ENCODE peak calls at places on chromosomes 3 and 15, in four cellular contexts. One of them, this sample, is unnamed.

GRCh38 chr3:76122007-76122406 is 336.7 kb upstream of the ZNF717 start:
- DNase-seq in IMR-90: peak
- DNase-seq in mesenchymal stem cell: peak
- DNase-seq in H1: no peak
- DNase-seq in this sample: no peak

GRCh38 chr3:98359993-98360675 is 6.5 kb downstream of the OR5K4 start:
- DNase-seq in IMR-90: no peak
- DNase-seq in mesenchymal stem cell: peak
- DNase-seq in H1: no peak
- DNase-seq in this sample: no peak

GRCh38 chr15:31280831-31281216 is 45.8 kb upstream of the KLF13 start:
- DNase-seq in IMR-90: no peak
- DNase-seq in mesenchymal stem cell: no peak
- DNase-seq in H1: no peak
- DNase-seq in this sample: no peak

GRCh38 chr3:60674870-60675269 is 576.4 kb downstream of the FHIT start:
- DNase-seq in IMR-90: no peak
- DNase-seq in mesenchymal stem cell: no peak
- DNase-seq in H1: no peak
- DNase-seq in this sample: no peak

GRCh38 chr3:4358273-4358672 is 55.1 kb downstream of the SETMAR start:
- DNase-seq in IMR-90: peak
- DNase-seq in mesenchymal stem cell: peak
- DNase-seq in H1: no peak
- DNase-seq in this sample: no peak

GRCh38 chr3:54309601-54310000 is 187.2 kb downstream of the CACNA2D3 start:
- DNase-seq in IMR-90: no peak
- DNase-seq in mesenchymal stem cell: no peak
- DNase-seq in H1: no peak
- DNase-seq in this sample: no peak

GRCh38 chr15:40471778-40472130 is 970 bp downstream of the CHST14 start:
- DNase-seq in IMR-90: peak
- DNase-seq in mesenchymal stem cell: no peak
- DNase-seq in H1: peak
- DNase-seq in this sample: no peak

GRCh38 chr3:125214738-125215137 is 2.2 kb upstream of the SLC12A8 start:
- DNase-seq in IMR-90: no peak
- DNase-seq in mesenchymal stem cell: no peak
- DNase-seq in H1: no peak
- DNase-seq in this sample: no peak

GRCh38 chr15:31372635-31373091 is 46.0 kb downstream of the KLF13 start:
- DNase-seq in IMR-90: peak
- DNase-seq in mesenchymal stem cell: peak
- DNase-seq in H1: peak
- DNase-seq in this sample: no peak

GRCh38 chr3:157713101-157713500 is 209.9 kb upstream of the VEPH1 start:
- DNase-seq in IMR-90: no peak
- DNase-seq in mesenchymal stem cell: no peak
- DNase-seq in H1: no peak
- DNase-seq in this sample: no peak

GRCh38 chr3:4696266-4696665 is 203.1 kb downstream of the ITPR1 start:
- DNase-seq in IMR-90: no peak
- DNase-seq in mesenchymal stem cell: no peak
- DNase-seq in H1: no peak
- DNase-seq in this sample: no peak

GRCh38 chr15:63858881-63859280 is 25.1 kb upstream of the HERC1 start:
- DNase-seq in IMR-90: peak
- DNase-seq in mesenchymal stem cell: peak
- DNase-seq in H1: no peak
- DNase-seq in this sample: no peak

GRCh38 chr3:37375184-37376120 is 201.1 kb upstream of the LRRFIP2 start:
- DNase-seq in IMR-90: no peak
- DNase-seq in mesenchymal stem cell: no peak
- DNase-seq in H1: peak
- DNase-seq in this sample: no peak

GRCh38 chr3:177498037-177498857 is 301.0 kb upstream of the TBL1XR1 start:
- DNase-seq in IMR-90: peak
- DNase-seq in mesenchymal stem cell: no peak
- DNase-seq in H1: no peak
- DNase-seq in this sample: no peak

GRCh38 chr3:64019271-64019670 is 4.0 kb downstream of the PSMD6 start:
- DNase-seq in IMR-90: no peak
- DNase-seq in mesenchymal stem cell: peak
- DNase-seq in H1: no peak
- DNase-seq in this sample: no peak

GRCh38 chr3:139198929-139199328 is 144.9 kb upstream of the MRPS22 start:
- DNase-seq in IMR-90: peak
- DNase-seq in mesenchymal stem cell: peak
- DNase-seq in H1: no peak
- DNase-seq in this sample: no peak

GRCh38 chr3:79354179-79354688 is 413.6 kb downstream of the ROBO1 start:
- DNase-seq in IMR-90: no peak
- DNase-seq in mesenchymal stem cell: peak
- DNase-seq in H1: no peak
- DNase-seq in this sample: no peak

GRCh38 chr15:66841953-66842681 is 140.1 kb downstream of the SMAD6 start:
- DNase-seq in IMR-90: peak
- DNase-seq in mesenchymal stem cell: peak
- DNase-seq in H1: no peak
- DNase-seq in this sample: peak

GRCh38 chr15:90097475-90097874 is 4.8 kb downstream of the IDH2 start:
- DNase-seq in IMR-90: no peak
- DNase-seq in mesenchymal stem cell: no peak
- DNase-seq in H1: no peak
- DNase-seq in this sample: no peak

GRCh38 chr15:90200534-90201139 is 493 bp upstream of the SEMA4B start:
- DNase-seq in IMR-90: no peak
- DNase-seq in mesenchymal stem cell: no peak
- DNase-seq in H1: no peak
- DNase-seq in this sample: no peak

GRCh38 chr3:48694610-48695051 is 8.9 kb upstream of the NCKIPSD start:
- DNase-seq in IMR-90: peak
- DNase-seq in mesenchymal stem cell: peak
- DNase-seq in H1: no peak
- DNase-seq in this sample: peak

GRCh38 chr15:99421172-99421656 is 144.6 kb upstream of the MEF2A start:
- DNase-seq in IMR-90: peak
- DNase-seq in mesenchymal stem cell: peak
- DNase-seq in H1: no peak
- DNase-seq in this sample: no peak

GRCh38 chr3:172132721-172133311 is 93.4 kb downstream of the FNDC3B start:
- DNase-seq in IMR-90: no peak
- DNase-seq in mesenchymal stem cell: no peak
- DNase-seq in H1: no peak
- DNase-seq in this sample: no peak

GRCh38 chr3:54827766-54828165 is 100.1 kb downstream of the LRTM1 start:
- DNase-seq in IMR-90: no peak
- DNase-seq in mesenchymal stem cell: no peak
- DNase-seq in H1: no peak
- DNase-seq in this sample: no peak

GRCh38 chr3:36892457-36893136 is 52.3 kb downstream of the TRANK1 start:
- DNase-seq in IMR-90: no peak
- DNase-seq in mesenchymal stem cell: no peak
- DNase-seq in H1: no peak
- DNase-seq in this sample: no peak

GRCh38 chr3:159789742-159790635 is 198.6 kb upstream of the IL12A start:
- DNase-seq in IMR-90: no peak
- DNase-seq in mesenchymal stem cell: no peak
- DNase-seq in H1: no peak
- DNase-seq in this sample: no peak

GRCh38 chr3:192879346-192880031 is 38.2 kb downstream of the MB21D2 start:
- DNase-seq in IMR-90: peak
- DNase-seq in mesenchymal stem cell: peak
- DNase-seq in H1: peak
- DNase-seq in this sample: peak

GRCh38 chr15:63945005-63945788 is 101.1 kb downstream of the DAPK2 start:
- DNase-seq in IMR-90: peak
- DNase-seq in mesenchymal stem cell: peak
- DNase-seq in H1: no peak
- DNase-seq in this sample: peak

GRCh38 chr3:103056953-103057450 is 622.2 kb downstream of the ZPLD1 start:
- DNase-seq in IMR-90: no peak
- DNase-seq in mesenchymal stem cell: no peak
- DNase-seq in H1: no peak
- DNase-seq in this sample: no peak

GRCh38 chr3:17562845-17563244 is 179.6 kb downstream of the TBC1D5 start:
- DNase-seq in IMR-90: no peak
- DNase-seq in mesenchymal stem cell: no peak
- DNase-seq in H1: no peak
- DNase-seq in this sample: no peak

GRCh38 chr15:101428758-101429157 is 60.7 kb downstream of the PCSK6 start:
- DNase-seq in IMR-90: no peak
- DNase-seq in mesenchymal stem cell: no peak
- DNase-seq in H1: no peak
- DNase-seq in this sample: no peak

GRCh38 chr3:166444336-166444735 is 607.1 kb upstream of the BCHE start:
- DNase-seq in IMR-90: peak
- DNase-seq in mesenchymal stem cell: no peak
- DNase-seq in H1: no peak
- DNase-seq in this sample: no peak

GRCh38 chr3:4547799-4548198 is 54.7 kb downstream of the ITPR1 start:
- DNase-seq in IMR-90: no peak
- DNase-seq in mesenchymal stem cell: no peak
- DNase-seq in H1: no peak
- DNase-seq in this sample: no peak

GRCh38 chr3:57652203-57652602 is 40.7 kb downstream of the DENND6A start:
- DNase-seq in IMR-90: no peak
- DNase-seq in mesenchymal stem cell: no peak
- DNase-seq in H1: no peak
- DNase-seq in this sample: no peak

GRCh38 chr3:17065881-17066280 is 181.1 kb downstream of the PLCL2 start:
- DNase-seq in IMR-90: no peak
- DNase-seq in mesenchymal stem cell: no peak
- DNase-seq in H1: no peak
- DNase-seq in this sample: no peak

GRCh38 chr15:32959077-32959476 is 235.4 kb downstream of the FMN1 start:
- DNase-seq in IMR-90: peak
- DNase-seq in mesenchymal stem cell: peak
- DNase-seq in H1: no peak
- DNase-seq in this sample: no peak

DNA sequence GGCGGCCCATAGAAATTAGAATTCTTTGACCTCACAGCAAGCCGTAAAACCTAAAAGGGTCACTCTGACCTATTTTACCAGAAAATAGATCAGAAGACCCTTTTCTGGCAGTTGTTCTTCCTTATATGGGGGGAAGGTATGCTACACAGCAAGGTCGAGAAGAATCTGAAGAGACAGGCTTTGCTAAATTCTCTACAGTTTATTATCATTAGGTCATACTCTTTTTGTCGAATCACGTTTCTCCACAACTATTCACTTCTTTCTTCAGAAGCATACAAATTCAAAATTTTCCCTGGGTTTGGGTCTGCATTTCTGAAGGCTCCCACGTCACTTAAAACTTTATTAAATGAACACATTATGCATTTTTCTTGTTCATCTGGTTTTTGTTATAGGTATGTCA is 229.5 kb upstream of the GRM7 start:
- DNase-seq in IMR-90: no peak
- DNase-seq in mesenchymal stem cell: no peak
- DNase-seq in H1: no peak
- DNase-seq in this sample: no peak
- H4K91ac ChIP-seq in IMR-90: no peak
- H4K91ac ChIP-seq in mesenchymal stem cell: no peak
- H4K91ac ChIP-seq in H1: no peak
- H4K91ac ChIP-seq in this sample: no peak

GRCh38 chr3:155352900-155353490 is 59.5 kb upstream of the STRIT1 start:
- DNase-seq in IMR-90: peak
- DNase-seq in mesenchymal stem cell: peak
- DNase-seq in H1: no peak
- DNase-seq in this sample: no peak
- H2BK15ac ChIP-seq in IMR-90: no peak
- H2BK15ac ChIP-seq in mesenchymal stem cell: no peak
- H2BK15ac ChIP-seq in H1: no peak
- H2BK15ac ChIP-seq in this sample: no peak

DNA sequence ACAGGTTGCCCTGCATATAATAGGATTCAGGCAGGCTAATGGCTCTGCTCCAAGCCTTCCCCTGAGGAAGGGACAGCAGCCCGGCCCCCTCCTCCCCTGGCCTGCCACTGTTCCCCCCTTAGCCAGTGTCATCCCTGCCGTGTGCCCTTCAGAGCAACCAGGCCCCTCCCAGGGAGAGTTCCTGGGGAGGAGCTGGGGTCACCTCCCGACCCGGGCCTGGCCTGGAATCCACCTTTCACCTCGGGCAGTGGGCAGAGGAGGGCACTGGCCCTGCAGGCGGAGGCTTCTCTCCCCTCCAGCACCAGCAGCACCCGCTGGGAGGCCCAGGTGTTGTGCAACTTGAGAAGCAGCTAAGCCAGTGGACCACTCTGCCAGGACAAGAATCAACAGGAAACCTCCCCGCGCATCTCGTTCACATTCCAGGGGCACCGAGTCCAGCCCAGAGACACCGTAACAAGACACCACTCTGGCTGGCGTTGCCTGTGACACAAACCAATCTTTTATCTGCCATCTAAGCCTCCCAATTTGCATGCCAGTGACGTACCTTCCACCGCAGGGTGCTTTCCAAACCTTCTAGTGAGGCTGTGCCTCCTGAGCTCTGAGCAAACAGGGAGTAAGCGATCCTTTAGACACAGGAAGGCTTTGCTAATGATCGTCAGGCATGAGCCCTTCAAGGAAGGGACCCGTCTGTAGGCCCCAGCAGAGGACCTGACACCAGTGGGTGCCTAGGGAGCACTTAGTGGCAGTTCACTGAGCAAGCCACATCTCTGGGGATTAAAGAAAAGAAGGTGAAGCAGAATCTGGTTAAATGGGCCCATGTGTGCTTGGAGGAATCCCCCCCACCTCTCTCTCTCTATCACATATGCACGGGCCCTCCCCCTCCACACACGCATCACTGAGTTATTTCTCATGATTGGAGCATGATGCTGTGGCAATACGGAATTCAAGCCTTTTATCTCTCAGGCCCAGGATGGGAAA is 98.9 kb upstream of the TLE3 start:
- DNase-seq in IMR-90: peak
- DNase-seq in mesenchymal stem cell: peak
- DNase-seq in H1: peak
- DNase-seq in this sample: peak
- H3K4me3 ChIP-seq in IMR-90: no peak
- H3K4me3 ChIP-seq in mesenchymal stem cell: no peak
- H3K4me3 ChIP-seq in H1: no peak
- H3K4me3 ChIP-seq in this sample: no peak

GRCh38 chr3:169402667-169403360 is 260.7 kb downstream of the MECOM start:
- DNase-seq in IMR-90: no peak
- DNase-seq in mesenchymal stem cell: no peak
- DNase-seq in H1: no peak
- DNase-seq in this sample: no peak
- H4K91ac ChIP-seq in IMR-90: no peak
- H4K91ac ChIP-seq in mesenchymal stem cell: no peak
- H4K91ac ChIP-seq in H1: no peak
- H4K91ac ChIP-seq in this sample: no peak

GRCh38 chr3:180523040-180523439 is 78.9 kb upstream of the TTC14 start:
- DNase-seq in IMR-90: no peak
- DNase-seq in mesenchymal stem cell: no peak
- DNase-seq in H1: no peak
- DNase-seq in this sample: no peak
- H2BK15ac ChIP-seq in IMR-90: no peak
- H2BK15ac ChIP-seq in mesenchymal stem cell: no peak
- H2BK15ac ChIP-seq in H1: no peak
- H2BK15ac ChIP-seq in this sample: no peak

GRCh38 chr3:175486255-175486654 is 627.1 kb downstream of the NAALADL2 start:
- DNase-seq in IMR-90: no peak
- DNase-seq in mesenchymal stem cell: no peak
- DNase-seq in H1: no peak
- DNase-seq in this sample: no peak
- H3K4me3 ChIP-seq in IMR-90: no peak
- H3K4me3 ChIP-seq in mesenchymal stem cell: no peak
- H3K4me3 ChIP-seq in H1: no peak
- H3K4me3 ChIP-seq in this sample: no peak